ENCODE peak calls at places on chromosomes 12 and 14, in six cellular contexts. One of them, this sample, is unnamed.

GRCh38 chr12:62971769-62972525 is 37.0 kb upstream of the PPM1H start:
- DNase-seq in H1: no peak
- DNase-seq in GM12878: no peak
- DNase-seq in K562: no peak
- DNase-seq in HepG2: no peak
- DNase-seq in A549: no peak
- DNase-seq in this sample: no peak

GRCh38 chr12:6754406-6754805 is 1.5 kb upstream of the MLF2 start:
- DNase-seq in K562: no peak
- DNase-seq in H1: no peak
- DNase-seq in HepG2: no peak
- DNase-seq in GM12878: no peak
- DNase-seq in A549: no peak
- DNase-seq in this sample: no peak

GRCh38 chr14:31222834-31223233 is 15.2 kb upstream of the HECTD1 start:
- DNase-seq in GM12878: no peak
- DNase-seq in K562: no peak
- DNase-seq in H1: no peak
- DNase-seq in HepG2: no peak
- DNase-seq in A549: no peak
- DNase-seq in this sample: no peak

GRCh38 chr12:2618291-2618995 is 176.3 kb upstream of the FKBP4 start:
- DNase-seq in GM12878: no peak
- DNase-seq in K562: no peak
- DNase-seq in A549: no peak
- DNase-seq in HepG2: no peak
- DNase-seq in H1: no peak
- DNase-seq in this sample: no peak

GRCh38 chr12:1373887-1374286 is 220.5 kb downstream of the FBXL14 start:
- DNase-seq in H1: no peak
- DNase-seq in A549: no peak
- DNase-seq in HepG2: no peak
- DNase-seq in GM12878: no peak
- DNase-seq in K562: no peak
- DNase-seq in this sample: no peak

GRCh38 chr12:58504539-58504938 is 415.8 kb downstream of the LRIG3 start:
- DNase-seq in GM12878: no peak
- DNase-seq in HepG2: no peak
- DNase-seq in H1: no peak
- DNase-seq in A549: no peak
- DNase-seq in K562: no peak
- DNase-seq in this sample: no peak

GRCh38 chr14:49598479-49599301 is at the start of gene LRR1:
- DNase-seq in K562: peak
- DNase-seq in H1: no peak
- DNase-seq in A549: peak
- DNase-seq in GM12878: peak
- DNase-seq in HepG2: peak
- DNase-seq in this sample: peak

GRCh38 chr12:101963703-101964102 is 86.3 kb downstream of the DRAM1 start:
- DNase-seq in A549: no peak
- DNase-seq in HepG2: no peak
- DNase-seq in H1: no peak
- DNase-seq in GM12878: no peak
- DNase-seq in K562: no peak
- DNase-seq in this sample: peak

GRCh38 chr12:43969882-43970281 is 134.0 kb downstream of the TMEM117 start:
- DNase-seq in K562: no peak
- DNase-seq in HepG2: no peak
- DNase-seq in H1: no peak
- DNase-seq in GM12878: no peak
- DNase-seq in A549: no peak
- DNase-seq in this sample: no peak

GRCh38 chr12:115000038-115000437 is 316.1 kb upstream of the TBX3 start:
- DNase-seq in H1: peak
- DNase-seq in HepG2: peak
- DNase-seq in A549: peak
- DNase-seq in K562: no peak
- DNase-seq in GM12878: peak
- DNase-seq in this sample: no peak

GRCh38 chr12:130765186-130765659 is 49.1 kb upstream of the RIMBP2 start:
- DNase-seq in HepG2: no peak
- DNase-seq in GM12878: no peak
- DNase-seq in A549: peak
- DNase-seq in K562: peak
- DNase-seq in H1: no peak
- DNase-seq in this sample: no peak

GRCh38 chr12:72570601-72571000 is 298.4 kb downstream of the TRHDE start:
- DNase-seq in K562: no peak
- DNase-seq in A549: no peak
- DNase-seq in HepG2: peak
- DNase-seq in GM12878: no peak
- DNase-seq in H1: no peak
- DNase-seq in this sample: peak

GRCh38 chr12:47777741-47778558 is 4.9 kb downstream of the SLC48A1 start:
- DNase-seq in GM12878: no peak
- DNase-seq in HepG2: no peak
- DNase-seq in H1: no peak
- DNase-seq in A549: no peak
- DNase-seq in K562: peak
- DNase-seq in this sample: peak

GRCh38 chr12:77925536-77926108 is 94.9 kb downstream of the NAV3 start:
- DNase-seq in HepG2: peak
- DNase-seq in H1: peak
- DNase-seq in K562: peak
- DNase-seq in A549: peak
- DNase-seq in GM12878: peak
- DNase-seq in this sample: peak

GRCh38 chr14:105315211-105315721 is 718 bp downstream of the PACS2 start:
- DNase-seq in GM12878: no peak
- DNase-seq in K562: no peak
- DNase-seq in H1: no peak
- DNase-seq in A549: peak
- DNase-seq in HepG2: peak
- DNase-seq in this sample: peak

GRCh38 chr12:116244001-116244400 is 33.5 kb downstream of the MED13L start:
- DNase-seq in GM12878: no peak
- DNase-seq in HepG2: no peak
- DNase-seq in K562: no peak
- DNase-seq in A549: no peak
- DNase-seq in H1: no peak
- DNase-seq in this sample: no peak

GRCh38 chr12:115752913-115753726 is 524.4 kb downstream of the MED13L start:
- DNase-seq in A549: peak
- DNase-seq in H1: no peak
- DNase-seq in GM12878: peak
- DNase-seq in K562: peak
- DNase-seq in HepG2: peak
- DNase-seq in this sample: peak

DNA sequence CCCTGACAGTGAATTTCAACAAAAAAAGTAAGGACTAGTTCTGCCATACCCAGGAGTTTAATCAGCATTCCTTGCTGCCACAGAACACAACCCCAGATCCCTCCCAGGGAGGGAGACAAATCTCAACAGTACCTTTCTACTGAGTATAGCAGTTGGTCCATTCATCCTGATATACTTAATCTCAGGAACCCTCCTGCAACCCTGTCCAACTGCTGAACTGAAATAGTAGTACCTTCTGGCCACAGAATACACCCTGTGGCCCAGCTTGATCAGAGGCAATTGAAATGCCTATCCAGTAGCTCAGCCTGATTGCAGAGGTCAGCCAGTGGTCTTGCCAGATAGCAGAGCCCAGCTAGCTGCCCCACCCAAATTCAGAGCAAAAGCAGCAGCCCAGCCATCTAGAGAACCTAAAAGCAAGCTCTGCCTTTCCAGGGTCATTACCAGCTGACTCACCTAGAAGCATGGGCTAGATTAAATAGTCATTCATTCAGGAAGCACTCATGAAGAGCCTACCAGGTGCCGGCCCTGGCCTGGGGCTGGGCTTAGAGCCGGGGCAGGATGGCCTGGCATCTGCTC is 40.0 kb upstream of the RHOJ start:
- DNase-seq in HepG2: no peak
- DNase-seq in A549: no peak
- DNase-seq in GM12878: no peak
- DNase-seq in H1: no peak
- DNase-seq in K562: no peak
- DNase-seq in this sample: no peak
- TF ChIP-seq CHD2 in HepG2: no peak
- TF ChIP-seq CHD2 in A549: no peak
- TF ChIP-seq CHD2 in GM12878: no peak
- TF ChIP-seq CHD2 in H1: no peak
- TF ChIP-seq CHD2 in K562: no peak
- TF ChIP-seq CHD2 in this sample: no peak

GRCh38 chr12:92030618-92031017 is 115.0 kb downstream of the BTG1 start:
- DNase-seq in A549: no peak
- DNase-seq in K562: no peak
- DNase-seq in H1: no peak
- DNase-seq in GM12878: peak
- DNase-seq in HepG2: no peak
- DNase-seq in this sample: no peak

GRCh38 chr12:92028039-92028709 is 117.5 kb downstream of the BTG1 start:
- DNase-seq in H1: no peak
- DNase-seq in A549: no peak
- DNase-seq in HepG2: no peak
- DNase-seq in GM12878: no peak
- DNase-seq in K562: no peak
- DNase-seq in this sample: no peak

GRCh38 chr12:92032101-92032500 is 113.5 kb downstream of the BTG1 start:
- DNase-seq in HepG2: no peak
- DNase-seq in A549: no peak
- DNase-seq in GM12878: no peak
- DNase-seq in K562: no peak
- DNase-seq in H1: no peak
- DNase-seq in this sample: no peak

GRCh38 chr12:92029136-92029535 is 116.5 kb downstream of the BTG1 start:
- DNase-seq in HepG2: no peak
- DNase-seq in A549: no peak
- DNase-seq in K562: no peak
- DNase-seq in GM12878: no peak
- DNase-seq in H1: no peak
- DNase-seq in this sample: no peak

GRCh38 chr12:92029902-92030586 is 115.6 kb downstream of the BTG1 start:
- DNase-seq in HepG2: no peak
- DNase-seq in GM12878: no peak
- DNase-seq in A549: no peak
- DNase-seq in K562: no peak
- DNase-seq in H1: no peak
- DNase-seq in this sample: no peak
- TF ChIP-seq CHD2 in HepG2: no peak
- TF ChIP-seq CHD2 in GM12878: no peak
- TF ChIP-seq CHD2 in A549: no peak
- TF ChIP-seq CHD2 in K562: no peak
- TF ChIP-seq CHD2 in H1: no peak
- TF ChIP-seq CHD2 in this sample: no peak

GRCh38 chr12:5716221-5716620 is 228.8 kb downstream of the ANO2 start:
- DNase-seq in A549: no peak
- DNase-seq in HepG2: no peak
- DNase-seq in H1: no peak
- DNase-seq in K562: no peak
- DNase-seq in GM12878: no peak
- DNase-seq in this sample: no peak

GRCh38 chr12:5718680-5719079 is 226.4 kb downstream of the ANO2 start:
- DNase-seq in A549: no peak
- DNase-seq in H1: no peak
- DNase-seq in HepG2: no peak
- DNase-seq in K562: no peak
- DNase-seq in GM12878: no peak
- DNase-seq in this sample: no peak

GRCh38 chr12:5716991-5717390 is 228.1 kb downstream of the ANO2 start:
- DNase-seq in HepG2: no peak
- DNase-seq in A549: no peak
- DNase-seq in GM12878: no peak
- DNase-seq in K562: no peak
- DNase-seq in H1: no peak
- DNase-seq in this sample: no peak

GRCh38 chr12:5720405-5721045 is 224.5 kb downstream of the ANO2 start:
- DNase-seq in H1: no peak
- DNase-seq in GM12878: no peak
- DNase-seq in HepG2: no peak
- DNase-seq in K562: no peak
- DNase-seq in A549: no peak
- DNase-seq in this sample: no peak

GRCh38 chr12:5718073-5718472 is 227.0 kb downstream of the ANO2 start:
- DNase-seq in A549: no peak
- DNase-seq in HepG2: no peak
- DNase-seq in H1: no peak
- DNase-seq in GM12878: no peak
- DNase-seq in K562: no peak
- DNase-seq in this sample: no peak
- TF ChIP-seq CHD2 in A549: no peak
- TF ChIP-seq CHD2 in HepG2: no peak
- TF ChIP-seq CHD2 in H1: no peak
- TF ChIP-seq CHD2 in GM12878: no peak
- TF ChIP-seq CHD2 in K562: no peak
- TF ChIP-seq CHD2 in this sample: no peak

DNA sequence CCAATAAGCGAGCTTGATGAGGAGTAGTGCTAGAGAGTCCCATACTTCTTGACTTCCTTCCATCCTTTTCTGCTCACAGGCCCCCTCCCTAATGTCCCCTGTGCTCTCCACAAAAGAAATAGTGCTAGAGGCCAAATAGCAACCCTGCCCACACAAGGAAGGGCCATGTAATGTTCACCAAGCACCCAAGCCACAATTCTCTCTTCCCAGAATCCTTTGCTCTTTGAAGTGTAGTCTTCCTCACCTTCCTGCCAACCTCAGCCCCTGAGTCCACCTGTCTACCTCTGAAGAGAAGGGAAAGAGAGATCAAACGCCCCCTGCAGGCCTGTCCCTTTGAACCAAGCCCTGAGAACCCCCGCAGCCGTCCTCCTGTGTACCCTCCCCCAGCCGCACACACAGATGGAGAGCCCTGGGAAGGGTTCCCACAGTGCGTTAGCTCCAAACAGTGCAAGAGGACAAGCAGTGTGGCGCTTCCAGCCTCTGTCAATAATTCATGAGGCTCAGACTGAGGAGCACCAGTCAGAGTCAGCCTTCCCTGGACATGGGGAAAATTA is 1.9 kb upstream of the DHRS4 start:
- DNase-seq in H1: peak
- DNase-seq in GM12878: no peak
- DNase-seq in K562: no peak
- DNase-seq in HepG2: peak
- DNase-seq in A549: no peak
- DNase-seq in this sample: no peak
- TF ChIP-seq CHD2 in H1: no peak
- TF ChIP-seq CHD2 in GM12878: no peak
- TF ChIP-seq CHD2 in K562: no peak
- TF ChIP-seq CHD2 in HepG2: no peak
- TF ChIP-seq CHD2 in A549: no peak
- TF ChIP-seq CHD2 in this sample: no peak

GRCh38 chr12:12008232-12008850 is 62.4 kb upstream of the BCL2L14 start:
- DNase-seq in K562: no peak
- DNase-seq in A549: no peak
- DNase-seq in GM12878: no peak
- DNase-seq in HepG2: no peak
- DNase-seq in H1: no peak
- DNase-seq in this sample: no peak
- TF ChIP-seq CHD2 in K562: no peak
- TF ChIP-seq CHD2 in A549: no peak
- TF ChIP-seq CHD2 in GM12878: no peak
- TF ChIP-seq CHD2 in HepG2: no peak
- TF ChIP-seq CHD2 in H1: no peak
- TF ChIP-seq CHD2 in this sample: no peak

This sample was measured in SK-N-SH.